ENCODE peak calls at places on chromosome 1, in four cellular contexts. One of them, this sample, is unnamed.
A peak's percentile ranks its signal among the peaks of the same experiment; 100 is the strongest.

GRCh38 chr1:177278626-177279390 is 108.0 kb downstream of the BRINP2 start:
- DNase-seq in brain microvascular endothelial cell: peak; percentile 28
- DNase-seq in fibroblast of pulmonary artery: peak; percentile 43
- DNase-seq in A549: no peak
- DNase-seq in this sample: peak; percentile 19

GRCh38 chr1:178094752-178095645 is 1.1 kb downstream of the RASAL2 start:
- DNase-seq in brain microvascular endothelial cell: peak; percentile 35
- DNase-seq in fibroblast of pulmonary artery: peak; percentile 42
- DNase-seq in A549: no peak
- DNase-seq in this sample: peak; percentile 77

GRCh38 chr1:82317671-82318070 is 516.9 kb downstream of the ADGRL2 start:
- DNase-seq in brain microvascular endothelial cell: peak; percentile 58
- DNase-seq in fibroblast of pulmonary artery: peak; percentile 26
- DNase-seq in A549: no peak
- DNase-seq in this sample: peak; percentile 10

GRCh38 chr1:149917590-149918144 is at the start of gene SV2A:
- DNase-seq in brain microvascular endothelial cell: no peak
- DNase-seq in fibroblast of pulmonary artery: peak; percentile 63
- DNase-seq in A549: no peak
- DNase-seq in this sample: peak; percentile 66

GRCh38 chr1:53689736-53690401 is 49.1 kb downstream of the GLIS1 start:
- DNase-seq in brain microvascular endothelial cell: no peak
- DNase-seq in fibroblast of pulmonary artery: no peak
- DNase-seq in A549: no peak
- DNase-seq in this sample: no peak

GRCh38 chr1:187078916-187079315 is 250.2 kb downstream of the PLA2G4A start:
- DNase-seq in brain microvascular endothelial cell: no peak
- DNase-seq in fibroblast of pulmonary artery: no peak
- DNase-seq in A549: no peak
- DNase-seq in this sample: no peak

GRCh38 chr1:181107711-181108110 is 19.2 kb downstream of the IER5 start:
- DNase-seq in brain microvascular endothelial cell: no peak
- DNase-seq in fibroblast of pulmonary artery: no peak
- DNase-seq in A549: no peak
- DNase-seq in this sample: peak; percentile 30

GRCh38 chr1:6111571-6111970 is 65.9 kb downstream of the KCNAB2 start:
- DNase-seq in brain microvascular endothelial cell: no peak
- DNase-seq in fibroblast of pulmonary artery: no peak
- DNase-seq in A549: no peak
- DNase-seq in this sample: no peak

GRCh38 chr1:39003464-39003752 is 12.3 kb downstream of the AKIRIN1 start:
- DNase-seq in brain microvascular endothelial cell: no peak
- DNase-seq in fibroblast of pulmonary artery: no peak
- DNase-seq in A549: no peak
- DNase-seq in this sample: no peak

DNA sequence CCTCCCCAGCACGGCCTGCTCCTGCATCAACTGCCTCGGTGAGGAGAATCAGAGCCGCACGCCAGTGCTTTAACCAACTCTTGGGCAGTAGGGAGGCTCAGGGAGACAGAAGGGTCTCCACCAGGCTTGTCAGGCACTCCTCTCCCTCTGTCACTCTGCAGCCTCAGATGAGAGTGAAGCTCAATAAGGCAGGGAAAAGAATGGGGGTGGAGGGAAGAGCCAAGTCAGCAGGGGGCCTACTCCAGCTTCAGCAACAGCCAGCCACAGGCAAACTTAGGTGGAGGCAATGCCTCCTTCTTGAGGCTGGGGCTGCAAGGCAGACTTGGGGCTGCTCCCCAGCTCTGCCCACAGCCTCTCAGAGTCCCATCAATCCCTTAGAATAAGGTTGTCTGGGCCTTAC is 51.8 kb upstream of the A3GALT2 start:
- DNase-seq in brain microvascular endothelial cell: no peak
- DNase-seq in fibroblast of pulmonary artery: no peak
- DNase-seq in A549: no peak
- DNase-seq in this sample: no peak
- TF ChIP-seq CTCF in brain microvascular endothelial cell: peak; percentile 34
- TF ChIP-seq CTCF in fibroblast of pulmonary artery: peak; percentile 8
- TF ChIP-seq CTCF in A549: no peak
- TF ChIP-seq CTCF in this sample: no peak

GRCh38 chr1:226677121-226678020 is 61.7 kb downstream of the ITPKB start:
- DNase-seq in brain microvascular endothelial cell: peak; percentile 43
- DNase-seq in fibroblast of pulmonary artery: peak; percentile 68
- DNase-seq in A549: peak; percentile 20
- DNase-seq in this sample: peak; percentile 93
- H3K4me3 ChIP-seq in brain microvascular endothelial cell: no peak overlapping the region
- H3K4me3 ChIP-seq in fibroblast of pulmonary artery: no peak overlapping the region
- H3K4me3 ChIP-seq in A549: no peak overlapping the region
- H3K4me3 ChIP-seq in this sample: no peak overlapping the region

GRCh38 chr1:203307690-203308126 is 2.4 kb downstream of the BTG2 start:
- DNase-seq in brain microvascular endothelial cell: no peak
- DNase-seq in fibroblast of pulmonary artery: no peak
- DNase-seq in A549: no peak
- DNase-seq in this sample: no peak

GRCh38 chr1:203304919-203305808 is at the start of gene BTG2:
- DNase-seq in brain microvascular endothelial cell: peak; percentile 73
- DNase-seq in fibroblast of pulmonary artery: peak; percentile 90
- DNase-seq in A549: peak; percentile 84
- DNase-seq in this sample: peak; percentile 86

GRCh38 chr1:203306970-203307541 is 1.7 kb downstream of the BTG2 start:
- DNase-seq in brain microvascular endothelial cell: no peak
- DNase-seq in fibroblast of pulmonary artery: no peak
- DNase-seq in A549: no peak
- DNase-seq in this sample: peak; percentile 38

GRCh38 chr1:203305809-203306088 is 430 bp downstream of the BTG2 start:
- DNase-seq in brain microvascular endothelial cell: no peak
- DNase-seq in fibroblast of pulmonary artery: no peak
- DNase-seq in A549: no peak
- DNase-seq in this sample: no peak

GRCh38 chr1:203306089-203306969 is 1.0 kb downstream of the BTG2 start:
- DNase-seq in brain microvascular endothelial cell: peak; percentile 40
- DNase-seq in fibroblast of pulmonary artery: peak; percentile 90
- DNase-seq in A549: peak; percentile 72
- DNase-seq in this sample: peak; percentile 89
- TF ChIP-seq CTCF in brain microvascular endothelial cell: peak; percentile 1
- TF ChIP-seq CTCF in fibroblast of pulmonary artery: peak; percentile 8
- TF ChIP-seq CTCF in A549: peak; percentile 29
- TF ChIP-seq CTCF in this sample: no peak

DNA sequence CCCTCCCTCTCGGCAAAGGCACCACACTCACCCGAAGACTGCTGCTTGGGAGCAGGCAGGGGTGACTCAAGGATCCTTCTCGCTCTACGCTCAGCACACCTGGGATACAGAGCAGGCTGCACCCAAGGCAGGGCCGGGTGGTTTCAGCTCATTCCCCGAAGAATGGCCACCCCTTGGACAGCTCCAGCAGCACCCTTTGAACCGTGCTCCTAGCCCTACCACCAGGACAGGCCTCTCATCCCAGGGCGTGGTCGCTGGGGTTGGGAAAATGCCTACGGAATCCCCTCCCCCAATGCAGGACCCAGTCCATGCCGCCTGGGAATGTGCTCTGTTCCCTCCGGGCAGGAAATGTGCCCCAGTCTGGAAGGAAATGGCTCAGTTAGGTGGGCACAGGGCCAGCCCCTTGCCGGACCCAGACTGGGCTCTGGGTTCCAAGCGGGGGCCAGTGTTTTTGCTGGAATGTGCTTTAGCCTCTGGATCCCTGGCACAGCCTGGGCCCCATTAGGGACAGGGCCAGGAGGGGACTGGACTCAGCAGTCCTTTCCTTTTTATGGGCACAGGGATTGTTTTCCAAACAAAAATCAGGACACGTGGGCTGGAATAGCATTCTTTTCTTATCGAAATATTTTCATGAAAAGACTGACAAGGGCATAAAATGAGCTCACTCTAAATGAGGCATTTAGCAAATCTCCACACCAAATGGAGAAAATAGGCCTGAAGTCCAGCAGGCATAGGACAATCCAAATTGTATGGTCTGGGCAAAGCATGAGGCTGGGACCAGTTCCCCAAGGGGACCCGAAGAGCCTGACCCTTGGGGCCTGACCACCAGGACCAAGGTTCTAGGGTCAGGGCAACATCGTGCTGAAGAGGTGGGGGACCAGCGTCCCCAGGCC is 7.3 kb downstream of the TMEM82 start:
- DNase-seq in brain microvascular endothelial cell: no peak
- DNase-seq in fibroblast of pulmonary artery: peak; percentile 75
- DNase-seq in A549: no peak
- DNase-seq in this sample: peak; percentile 51
- H3K4me3 ChIP-seq in brain microvascular endothelial cell: no peak overlapping the region
- H3K4me3 ChIP-seq in fibroblast of pulmonary artery: peak overlapping the region; percentile 3
- H3K4me3 ChIP-seq in A549: no peak overlapping the region
- H3K4me3 ChIP-seq in this sample: no peak overlapping the region

DNA sequence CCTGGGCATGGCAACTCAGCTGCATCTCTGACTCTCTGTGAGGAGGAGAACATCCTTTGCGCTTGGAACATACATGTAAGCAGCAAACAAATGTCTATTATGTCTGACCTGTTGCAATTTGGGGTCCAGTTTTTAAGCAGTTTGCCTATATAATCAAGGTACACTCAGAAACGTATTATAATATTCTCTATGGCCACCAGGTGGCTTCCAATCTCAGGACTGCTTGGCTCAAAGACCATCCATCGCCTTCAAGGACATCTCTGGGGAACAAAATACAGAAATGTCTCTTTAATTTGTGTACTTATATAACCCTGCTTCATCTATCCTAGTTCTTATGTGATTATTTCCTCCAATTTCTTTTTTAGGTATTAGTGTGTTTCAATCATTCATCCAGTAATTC is 227.2 kb downstream of the OLFM3 start:
- DNase-seq in brain microvascular endothelial cell: no peak
- DNase-seq in fibroblast of pulmonary artery: peak; percentile 23
- DNase-seq in A549: peak; percentile 11
- DNase-seq in this sample: peak; percentile 1
- TF ChIP-seq CTCF in brain microvascular endothelial cell: peak; percentile 61
- TF ChIP-seq CTCF in fibroblast of pulmonary artery: peak; percentile 41
- TF ChIP-seq CTCF in A549: no peak
- TF ChIP-seq CTCF in this sample: peak; percentile 16

This sample was measured in fibroblast of the aortic adventitia.